ENCODE peak calls at places on chromosomes 13 and 19, in nine cellular contexts. S is naive B cell, W is ELF-1, B is iris pigment epithelial cell, A is GM23338, H is endodermal cell, X is NCI-H2029, I is retinal pigment epithelial cell, M is RKO. R is an unnamed sample.
A peak's percentile ranks its signal among the peaks of the same experiment; 100 is the strongest.

GRCh38 chr13:23462815-23463559 is 29.5 kb upstream of the SACS start:
- DNase-seq in A (no peak), X (no peak), I (no peak), W (no peak), B (peak; percentile 58), H (no peak), M (no peak), S (no peak), R (no peak)

GRCh38 chr19:45995715-45996385 is 583 bp downstream of the CCDC61 start:
- DNase-seq in H (no peak), M (peak; percentile 79), W (no peak), X (peak; percentile 51), I (no peak), A (no peak), B (peak; percentile 35), S (no peak), R (no peak)

GRCh38 chr13:90427322-90428272 is 919.9 kb upstream of the MIR17HG start:
- DNase-seq in H (peak; percentile 54), M (no peak), I (no peak), X (no peak), W (no peak), A (peak; percentile 12), S (no peak), B (no peak), R (no peak)

GRCh38 chr19:17500447-17501198 is 10.8 kb upstream of the PGLS start:
- DNase-seq in W (no peak), S (no peak), I (no peak), X (no peak), A (no peak), M (no peak), B (no peak), H (no peak), R (no peak)

GRCh38 chr13:38684714-38685113 is 2.2 kb upstream of the FREM2 start:
- DNase-seq in A (no peak), W (peak; percentile 64), I (no peak), S (no peak), M (no peak), H (no peak), B (no peak), X (no peak), R (no peak)

GRCh38 chr13:105139048-105139379 is 1396.4 kb downstream of the EFNB2 start:
- DNase-seq in M (no peak), I (no peak), B (no peak), H (no peak), S (no peak), A (no peak), X (no peak), W (no peak), R (no peak)

GRCh38 chr19:18494267-18494607 is 27.6 kb downstream of the ELL start:
- DNase-seq in M (no peak), X (no peak), A (no peak), H (no peak), B (peak; percentile 57), I (no peak), S (no peak), W (no peak), R (no peak)

GRCh38 chr13:29573190-29573589 is 22.3 kb downstream of the SLC7A1 start:
- DNase-seq in H (peak; percentile 39), X (peak; percentile 30), M (no peak), A (no peak), W (no peak), I (no peak), B (peak; percentile 54), S (no peak), R (no peak)

GRCh38 chr19:44517146-44517545 is 12.3 kb downstream of the CEACAM20 start:
- DNase-seq in S (no peak), H (no peak), B (no peak), A (no peak), M (no peak), W (no peak), X (no peak), I (no peak), R (no peak)

GRCh38 chr13:110689711-110690110 is 16.2 kb downstream of the CARS2 start:
- DNase-seq in H (no peak), X (no peak), I (no peak), A (no peak), W (no peak), M (no peak), S (no peak), B (no peak), R (no peak)

GRCh38 chr19:4016903-4017638 is 9.5 kb downstream of the PIAS4 start:
- DNase-seq in H (no peak), I (no peak), X (no peak), M (no peak), W (no peak), A (no peak), B (no peak), S (no peak), R (no peak)

GRCh38 chr13:75803982-75804381 is 167.9 kb downstream of the LMO7 start:
- DNase-seq in B (no peak), X (no peak), W (no peak), A (peak; percentile 15), S (no peak), I (no peak), M (no peak), H (no peak), R (no peak)

GRCh38 chr19:2333027-2333806 is 4.7 kb downstream of the SPPL2B start:
- DNase-seq in A (no peak), B (no peak), S (no peak), H (no peak), M (no peak), X (peak; percentile 90), I (no peak), W (no peak), R (no peak)

GRCh38 chr19:50264483-50265186 is 61.2 kb downstream of the MYH14 start:
- DNase-seq in I (no peak), B (no peak), S (no peak), H (peak; percentile 71), A (peak; percentile 42), W (peak; percentile 64), M (no peak), X (no peak), R (no peak)

GRCh38 chr13:27644302-27644701 is 22.6 kb downstream of the POLR1D start:
- DNase-seq in H (no peak), X (no peak), S (no peak), I (peak; percentile 87), W (no peak), B (peak; percentile 82), A (no peak), M (no peak), R (no peak)